ENCODE peak calls at places on chromosomes 16 and 17, in four cellular contexts. Z is K562, S is GM12878, B is HepG2. C is an unnamed sample.

GRCh38 chr16:14301150-14302030 is 230.3 kb downstream of the MRTFB start:
- DNase-seq in B (peak), S (no peak), Z (peak), C (peak)

GRCh38 chr17:1179635-1180433 is at the start of gene ABR:
- DNase-seq in S (no peak), Z (peak), B (no peak), C (peak)

GRCh38 chr17:41777157-41777578 is 9.3 kb downstream of the JUP start:
- DNase-seq in S (no peak), Z (no peak), B (peak), C (peak)

GRCh38 chr17:78173025-78173715 is 4.8 kb downstream of the SYNGR2 start:
- DNase-seq in Z (no peak), S (peak), B (no peak), C (no peak)

GRCh38 chr17:1188812-1189211 is 9.0 kb upstream of the ABR start:
- DNase-seq in Z (no peak), B (no peak), S (no peak), C (no peak)

GRCh38 chr17:49521521-49522185 is 26.6 kb downstream of the NGFR start:
- DNase-seq in B (no peak), Z (no peak), S (no peak), C (peak)

GRCh38 chr16:78072275-78072674 is 27.2 kb upstream of the WWOX start:
- DNase-seq in B (no peak), Z (no peak), S (no peak), C (peak)

GRCh38 chr17:28537219-28537610 is 15.2 kb downstream of the UNC119 start:
- DNase-seq in Z (no peak), S (no peak), B (no peak), C (no peak)

GRCh38 chr16:55324491-55325447 is 766 bp downstream of the IRX6 start:
- DNase-seq in Z (no peak), S (no peak), B (no peak), C (peak)

GRCh38 chr17:17225901-17226300 is 11.1 kb downstream of the FLCN start:
- DNase-seq in Z (no peak), B (no peak), S (no peak), C (no peak)

GRCh38 chr17:34370997-34371395 is 8.0 kb upstream of the CCL1 start:
- DNase-seq in S (no peak), B (no peak), Z (no peak), C (no peak)
- TF ChIP-seq TCF7 in S (no peak), B (no peak), Z (no peak), C (no peak)

GRCh38 chr16:50261160-50261706 is 5.1 kb upstream of the ADCY7 start:
- DNase-seq in Z (no peak), B (no peak), S (no peak), C (no peak)

GRCh38 chr16:50257876-50258275 is 8.5 kb upstream of the ADCY7 start:
- DNase-seq in B (no peak), S (no peak), Z (no peak), C (no peak)

GRCh38 chr16:50261707-50262235 is 4.6 kb upstream of the ADCY7 start:
- DNase-seq in Z (no peak), B (peak), S (no peak), C (no peak)

GRCh38 chr16:50259334-50260205 is 6.8 kb upstream of the ADCY7 start:
- DNase-seq in B (no peak), Z (no peak), S (no peak), C (no peak)

GRCh38 chr16:50260206-50261159 is 5.9 kb upstream of the ADCY7 start:
- DNase-seq in S (no peak), Z (no peak), B (no peak), C (no peak)
- TF ChIP-seq TCF7 in S (no peak), Z (no peak), B (no peak), C (no peak)

GRCh38 chr16:85617948-85618347 is 4.8 kb downstream of the GSE1 start:
- DNase-seq in S (no peak), Z (no peak), B (no peak), C (no peak)
- TF ChIP-seq TCF7 in S (no peak), Z (no peak), B (no peak), C (no peak)

GRCh38 chr16:85908889-85909584 is 10.1 kb downstream of the IRF8 start:
- DNase-seq in B (no peak), Z (no peak), S (no peak), C (no peak)
- TF ChIP-seq TCF7 in B (no peak), Z (no peak), S (no peak), C (no peak)

DNA sequence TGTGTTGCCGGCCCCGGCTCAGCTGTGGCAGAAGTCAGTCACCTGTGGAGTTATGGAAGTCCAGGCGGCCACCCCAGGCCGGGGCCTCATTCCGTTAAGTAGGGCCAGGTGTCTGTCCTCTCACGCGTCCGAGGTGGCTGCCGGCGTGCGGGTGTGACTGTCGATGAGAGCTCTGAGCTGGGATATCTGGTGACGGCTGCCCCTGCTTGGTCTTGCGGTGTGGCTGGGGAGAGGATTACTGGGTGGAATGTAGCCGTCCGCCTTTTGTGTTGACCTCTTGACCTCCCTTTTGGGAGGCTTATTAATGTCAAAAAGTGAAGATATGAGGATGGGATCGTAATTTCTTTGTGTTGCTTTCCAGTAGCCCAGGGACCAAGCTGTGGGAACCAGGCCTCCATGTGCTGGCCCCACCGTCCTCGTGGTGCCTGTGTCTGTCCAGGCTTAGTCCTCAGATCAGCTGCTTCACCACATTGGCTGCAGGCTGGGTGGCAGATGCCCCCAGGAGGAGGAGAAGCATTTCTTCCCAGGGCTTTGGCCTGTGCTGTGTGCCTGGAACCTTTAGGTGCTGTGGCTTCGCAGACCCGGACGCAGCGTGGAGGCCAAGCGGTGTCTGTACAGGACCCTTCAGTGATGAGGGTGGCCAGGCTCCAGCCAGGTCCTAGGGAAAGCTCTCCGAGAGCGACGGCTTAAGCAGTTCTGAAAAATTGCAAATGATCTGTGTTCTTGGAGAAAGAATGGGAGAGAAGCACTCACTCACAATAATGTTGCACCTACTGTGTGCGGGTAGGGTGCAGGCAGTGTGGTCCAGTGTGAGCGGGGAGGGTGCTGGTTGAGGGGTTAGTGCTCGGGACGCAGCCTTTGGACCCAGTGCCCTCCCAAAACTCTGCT is 23.2 kb upstream of the ZNF750 start:
- DNase-seq in S (no peak), Z (peak), B (no peak), C (no peak)
- TF ChIP-seq TCF7 in S (no peak), Z (no peak), B (no peak), C (no peak)

DNA sequence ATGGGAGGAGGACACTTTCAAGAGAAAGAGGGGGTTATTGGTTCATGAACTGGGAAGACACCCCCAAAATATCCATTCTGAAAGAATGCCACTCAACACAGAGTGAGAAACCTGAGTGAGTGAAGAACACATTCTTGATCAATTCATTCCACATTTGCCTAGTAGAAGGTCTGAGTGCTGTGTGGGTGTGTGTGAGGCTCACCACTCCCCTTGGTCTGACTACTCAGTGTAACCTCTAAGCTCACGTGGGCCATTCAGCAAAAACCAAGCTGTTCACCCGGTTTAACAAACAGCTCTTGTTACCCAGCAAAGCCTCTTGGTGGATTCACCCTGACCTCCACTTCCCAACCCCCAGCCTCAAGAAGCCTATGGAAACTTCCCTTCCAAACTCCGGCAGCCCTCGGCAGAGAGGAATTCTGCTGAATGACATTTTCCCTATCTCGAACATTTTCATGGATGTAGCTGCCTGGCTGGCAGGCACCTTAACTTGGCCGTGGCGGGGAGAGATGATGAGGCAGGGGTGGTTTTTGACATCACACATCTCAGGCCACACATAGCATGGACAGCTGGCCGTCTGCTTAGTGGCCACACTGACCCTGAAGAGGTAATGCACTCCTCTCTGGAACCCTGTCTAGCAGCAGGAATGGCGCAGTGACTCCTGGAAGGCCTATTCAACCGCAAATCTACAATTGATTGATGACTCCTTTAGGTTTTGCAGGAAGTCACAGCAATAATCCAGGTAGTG is 11.6 kb downstream of the ST6GALNAC1 start:
- DNase-seq in S (no peak), Z (no peak), B (no peak), C (no peak)
- TF ChIP-seq TCF7 in S (no peak), Z (no peak), B (no peak), C (no peak)

GRCh38 chr17:45156242-45156641 is 5.4 kb upstream of the HEXIM2 start:
- DNase-seq in B (no peak), Z (no peak), S (no peak), C (no peak)

GRCh38 chr17:45164734-45165269 is 3.1 kb downstream of the HEXIM2 start:
- DNase-seq in Z (no peak), B (no peak), S (no peak), C (no peak)

GRCh38 chr17:45161288-45162021 is at the start of gene HEXIM2:
- DNase-seq in S (peak), Z (peak), B (peak), C (peak)

GRCh38 chr17:45162022-45162687 is 480 bp downstream of the HEXIM2 start:
- DNase-seq in B (no peak), S (no peak), Z (no peak), C (no peak)

GRCh38 chr17:45160505-45161287 is 979 bp upstream of the HEXIM2 start:
- DNase-seq in B (peak), S (no peak), Z (peak), C (peak)
- TF ChIP-seq TCF7 in B (no peak), S (no peak), Z (no peak), C (no peak)

DNA sequence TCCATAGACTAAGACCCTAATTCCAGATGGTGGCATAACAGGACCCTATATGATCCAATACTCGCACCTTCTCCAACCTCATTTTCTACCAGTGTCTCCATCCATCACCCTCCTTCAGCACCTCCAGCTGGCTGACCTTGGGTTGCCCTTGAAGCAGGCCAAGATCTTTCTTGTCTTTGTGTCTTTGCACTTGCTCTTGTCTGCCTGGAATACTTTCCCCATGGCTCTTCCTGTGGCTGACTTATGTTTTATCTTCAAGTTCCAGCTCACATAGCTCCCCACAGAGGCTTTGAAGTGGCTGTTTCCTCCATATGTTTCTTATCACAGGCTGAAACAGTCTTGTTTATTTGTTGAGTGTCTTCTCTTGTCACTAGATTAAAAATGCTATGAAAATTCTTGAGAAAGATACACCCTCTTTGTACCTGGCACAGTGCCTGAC is 29.6 kb upstream of the MMD start:
- DNase-seq in S (no peak), B (no peak), Z (peak), C (no peak)
- TF ChIP-seq TCF7 in S (no peak), B (peak), Z (peak), C (no peak)

GRCh38 chr17:60304502-60304901 is 87.4 kb downstream of the USP32 start:
- DNase-seq in B (no peak), Z (no peak), S (no peak), C (no peak)
- TF ChIP-seq TCF7 in B (no peak), Z (no peak), S (no peak), C (no peak)

C was measured in WTC11.